ENCODE peak calls at places on chromosomes 16 and 17, in eight cellular contexts. One of them, this sample, is unnamed.

GRCh38 chr17:29162909-29163341 is 17.3 kb downstream of the MYO18A start:
- DNase-seq in bronchial epithelial cell: no peak
- DNase-seq in naive thymus-derived CD8-positive, alpha-beta T cell: no peak
- DNase-seq in T-helper 1 cell: no peak
- DNase-seq in NCI-H524 treated with DMSO at 0.1 percent for 48 hours: peak; percentile 98
- DNase-seq in fibroblast of villous mesenchyme: peak; percentile 26
- DNase-seq in SK-MEL-5: no peak
- DNase-seq in stimulated activated CD4-positive, alpha-beta T cell treated with anti-CD3 and anti-CD28 coated beads, Interleukin-1b, Interleukin-23, amount 100 ng/mL, for 1 hour: no peak
- DNase-seq in this sample: no peak

GRCh38 chr17:63545302-63545928 is 4.9 kb upstream of the DCAF7 start:
- DNase-seq in T-helper 1 cell: no peak
- DNase-seq in SK-MEL-5: no peak
- DNase-seq in fibroblast of villous mesenchyme: no peak
- DNase-seq in bronchial epithelial cell: no peak
- DNase-seq in naive thymus-derived CD8-positive, alpha-beta T cell: no peak
- DNase-seq in stimulated activated CD4-positive, alpha-beta T cell treated with anti-CD3 and anti-CD28 coated beads, Interleukin-1b, Interleukin-23, amount 100 ng/mL, for 1 hour: no peak
- DNase-seq in NCI-H524 treated with DMSO at 0.1 percent for 48 hours: no peak
- DNase-seq in this sample: no peak

GRCh38 chr17:73690581-73691135 is 46.4 kb upstream of the SDK2 start:
- DNase-seq in NCI-H524 treated with DMSO at 0.1 percent for 48 hours: no peak
- DNase-seq in bronchial epithelial cell: no peak
- DNase-seq in T-helper 1 cell: no peak
- DNase-seq in stimulated activated CD4-positive, alpha-beta T cell treated with anti-CD3 and anti-CD28 coated beads, Interleukin-1b, Interleukin-23, amount 100 ng/mL, for 1 hour: no peak
- DNase-seq in fibroblast of villous mesenchyme: no peak
- DNase-seq in naive thymus-derived CD8-positive, alpha-beta T cell: no peak
- DNase-seq in SK-MEL-5: peak; percentile 58
- DNase-seq in this sample: no peak

GRCh38 chr17:52524238-52524637 is 365.7 kb upstream of the CA10 start:
- DNase-seq in naive thymus-derived CD8-positive, alpha-beta T cell: no peak
- DNase-seq in bronchial epithelial cell: no peak
- DNase-seq in NCI-H524 treated with DMSO at 0.1 percent for 48 hours: no peak
- DNase-seq in stimulated activated CD4-positive, alpha-beta T cell treated with anti-CD3 and anti-CD28 coated beads, Interleukin-1b, Interleukin-23, amount 100 ng/mL, for 1 hour: no peak
- DNase-seq in fibroblast of villous mesenchyme: no peak
- DNase-seq in SK-MEL-5: no peak
- DNase-seq in T-helper 1 cell: no peak
- DNase-seq in this sample: no peak

GRCh38 chr16:5328546-5328945 is 231.0 kb upstream of the EEF2KMT start:
- DNase-seq in T-helper 1 cell: no peak
- DNase-seq in fibroblast of villous mesenchyme: no peak
- DNase-seq in naive thymus-derived CD8-positive, alpha-beta T cell: no peak
- DNase-seq in bronchial epithelial cell: no peak
- DNase-seq in NCI-H524 treated with DMSO at 0.1 percent for 48 hours: no peak
- DNase-seq in SK-MEL-5: peak; percentile 5
- DNase-seq in stimulated activated CD4-positive, alpha-beta T cell treated with anti-CD3 and anti-CD28 coated beads, Interleukin-1b, Interleukin-23, amount 100 ng/mL, for 1 hour: no peak
- DNase-seq in this sample: no peak

GRCh38 chr16:84647830-84648594 is at the start of gene KLHL36:
- DNase-seq in stimulated activated CD4-positive, alpha-beta T cell treated with anti-CD3 and anti-CD28 coated beads, Interleukin-1b, Interleukin-23, amount 100 ng/mL, for 1 hour: peak; percentile 35
- DNase-seq in fibroblast of villous mesenchyme: no peak
- DNase-seq in SK-MEL-5: peak; percentile 21
- DNase-seq in bronchial epithelial cell: no peak
- DNase-seq in NCI-H524 treated with DMSO at 0.1 percent for 48 hours: no peak
- DNase-seq in T-helper 1 cell: peak; percentile 58
- DNase-seq in naive thymus-derived CD8-positive, alpha-beta T cell: peak; percentile 80
- DNase-seq in this sample: no peak

GRCh38 chr16:80997139-80997798 is 9.4 kb downstream of the CMC2 start:
- DNase-seq in stimulated activated CD4-positive, alpha-beta T cell treated with anti-CD3 and anti-CD28 coated beads, Interleukin-1b, Interleukin-23, amount 100 ng/mL, for 1 hour: no peak
- DNase-seq in NCI-H524 treated with DMSO at 0.1 percent for 48 hours: no peak
- DNase-seq in bronchial epithelial cell: peak; percentile 3
- DNase-seq in fibroblast of villous mesenchyme: peak; percentile 56
- DNase-seq in T-helper 1 cell: no peak
- DNase-seq in SK-MEL-5: no peak
- DNase-seq in naive thymus-derived CD8-positive, alpha-beta T cell: no peak
- DNase-seq in this sample: no peak

GRCh38 chr16:67538666-67539101 is 10.1 kb downstream of the RIPOR1 start:
- DNase-seq in stimulated activated CD4-positive, alpha-beta T cell treated with anti-CD3 and anti-CD28 coated beads, Interleukin-1b, Interleukin-23, amount 100 ng/mL, for 1 hour: no peak
- DNase-seq in NCI-H524 treated with DMSO at 0.1 percent for 48 hours: no peak
- DNase-seq in bronchial epithelial cell: no peak
- DNase-seq in SK-MEL-5: no peak
- DNase-seq in fibroblast of villous mesenchyme: peak; percentile 73
- DNase-seq in T-helper 1 cell: no peak
- DNase-seq in naive thymus-derived CD8-positive, alpha-beta T cell: no peak
- DNase-seq in this sample: peak; percentile 31

GRCh38 chr17:38357488-38358123 is 6.0 kb downstream of the SOCS7 start:
- DNase-seq in SK-MEL-5: no peak
- DNase-seq in naive thymus-derived CD8-positive, alpha-beta T cell: no peak
- DNase-seq in NCI-H524 treated with DMSO at 0.1 percent for 48 hours: no peak
- DNase-seq in T-helper 1 cell: no peak
- DNase-seq in bronchial epithelial cell: no peak
- DNase-seq in fibroblast of villous mesenchyme: peak; percentile 34
- DNase-seq in stimulated activated CD4-positive, alpha-beta T cell treated with anti-CD3 and anti-CD28 coated beads, Interleukin-1b, Interleukin-23, amount 100 ng/mL, for 1 hour: no peak
- DNase-seq in this sample: no peak

GRCh38 chr16:15857779-15858560 is 1.1 kb upstream of the MYH11 start:
- DNase-seq in NCI-H524 treated with DMSO at 0.1 percent for 48 hours: no peak
- DNase-seq in naive thymus-derived CD8-positive, alpha-beta T cell: no peak
- DNase-seq in SK-MEL-5: no peak
- DNase-seq in T-helper 1 cell: no peak
- DNase-seq in bronchial epithelial cell: no peak
- DNase-seq in fibroblast of villous mesenchyme: peak; percentile 42
- DNase-seq in stimulated activated CD4-positive, alpha-beta T cell treated with anti-CD3 and anti-CD28 coated beads, Interleukin-1b, Interleukin-23, amount 100 ng/mL, for 1 hour: no peak
- DNase-seq in this sample: no peak

GRCh38 chr17:80036715-80037477 is 454 bp downstream of the CCDC40 start:
- DNase-seq in fibroblast of villous mesenchyme: peak; percentile 36
- DNase-seq in NCI-H524 treated with DMSO at 0.1 percent for 48 hours: peak; percentile 48
- DNase-seq in T-helper 1 cell: peak; percentile 13
- DNase-seq in naive thymus-derived CD8-positive, alpha-beta T cell: peak; percentile 44
- DNase-seq in stimulated activated CD4-positive, alpha-beta T cell treated with anti-CD3 and anti-CD28 coated beads, Interleukin-1b, Interleukin-23, amount 100 ng/mL, for 1 hour: no peak
- DNase-seq in bronchial epithelial cell: no peak
- DNase-seq in SK-MEL-5: peak; percentile 74
- DNase-seq in this sample: peak; percentile 56

GRCh38 chr16:90044111-90044551 is 24.9 kb upstream of the DBNDD1 start:
- DNase-seq in naive thymus-derived CD8-positive, alpha-beta T cell: no peak
- DNase-seq in NCI-H524 treated with DMSO at 0.1 percent for 48 hours: no peak
- DNase-seq in T-helper 1 cell: no peak
- DNase-seq in SK-MEL-5: no peak
- DNase-seq in bronchial epithelial cell: peak; percentile 92
- DNase-seq in fibroblast of villous mesenchyme: no peak
- DNase-seq in stimulated activated CD4-positive, alpha-beta T cell treated with anti-CD3 and anti-CD28 coated beads, Interleukin-1b, Interleukin-23, amount 100 ng/mL, for 1 hour: no peak
- DNase-seq in this sample: no peak

GRCh38 chr17:38590988-38591758 is 14.6 kb downstream of the SRCIN1 start:
- DNase-seq in bronchial epithelial cell: peak; percentile 31
- DNase-seq in NCI-H524 treated with DMSO at 0.1 percent for 48 hours: peak; percentile 82
- DNase-seq in stimulated activated CD4-positive, alpha-beta T cell treated with anti-CD3 and anti-CD28 coated beads, Interleukin-1b, Interleukin-23, amount 100 ng/mL, for 1 hour: no peak
- DNase-seq in naive thymus-derived CD8-positive, alpha-beta T cell: no peak
- DNase-seq in SK-MEL-5: no peak
- DNase-seq in T-helper 1 cell: no peak
- DNase-seq in fibroblast of villous mesenchyme: no peak
- DNase-seq in this sample: no peak

GRCh38 chr17:15884731-15885130 is 60.2 kb upstream of the ADORA2B start:
- DNase-seq in naive thymus-derived CD8-positive, alpha-beta T cell: no peak
- DNase-seq in SK-MEL-5: no peak
- DNase-seq in fibroblast of villous mesenchyme: peak; percentile 76
- DNase-seq in T-helper 1 cell: no peak
- DNase-seq in bronchial epithelial cell: no peak
- DNase-seq in stimulated activated CD4-positive, alpha-beta T cell treated with anti-CD3 and anti-CD28 coated beads, Interleukin-1b, Interleukin-23, amount 100 ng/mL, for 1 hour: no peak
- DNase-seq in NCI-H524 treated with DMSO at 0.1 percent for 48 hours: no peak
- DNase-seq in this sample: no peak

GRCh38 chr17:72467841-72468653 is 347.2 kb downstream of the SOX9 start:
- DNase-seq in T-helper 1 cell: no peak
- DNase-seq in stimulated activated CD4-positive, alpha-beta T cell treated with anti-CD3 and anti-CD28 coated beads, Interleukin-1b, Interleukin-23, amount 100 ng/mL, for 1 hour: no peak
- DNase-seq in fibroblast of villous mesenchyme: peak; percentile 72
- DNase-seq in NCI-H524 treated with DMSO at 0.1 percent for 48 hours: no peak
- DNase-seq in bronchial epithelial cell: peak; percentile 96
- DNase-seq in SK-MEL-5: no peak
- DNase-seq in naive thymus-derived CD8-positive, alpha-beta T cell: no peak
- DNase-seq in this sample: no peak

GRCh38 chr16:2512920-2513404 is 790 bp upstream of the ATP6V0C start:
- DNase-seq in fibroblast of villous mesenchyme: no peak
- DNase-seq in NCI-H524 treated with DMSO at 0.1 percent for 48 hours: no peak
- DNase-seq in stimulated activated CD4-positive, alpha-beta T cell treated with anti-CD3 and anti-CD28 coated beads, Interleukin-1b, Interleukin-23, amount 100 ng/mL, for 1 hour: no peak
- DNase-seq in naive thymus-derived CD8-positive, alpha-beta T cell: peak; percentile 53
- DNase-seq in bronchial epithelial cell: no peak
- DNase-seq in SK-MEL-5: no peak
- DNase-seq in T-helper 1 cell: no peak
- DNase-seq in this sample: no peak

GRCh38 chr17:56447166-56447565 is 146.3 kb upstream of the NOG start:
- DNase-seq in fibroblast of villous mesenchyme: no peak
- DNase-seq in bronchial epithelial cell: no peak
- DNase-seq in T-helper 1 cell: no peak
- DNase-seq in NCI-H524 treated with DMSO at 0.1 percent for 48 hours: no peak
- DNase-seq in SK-MEL-5: no peak
- DNase-seq in naive thymus-derived CD8-positive, alpha-beta T cell: no peak
- DNase-seq in stimulated activated CD4-positive, alpha-beta T cell treated with anti-CD3 and anti-CD28 coated beads, Interleukin-1b, Interleukin-23, amount 100 ng/mL, for 1 hour: no peak
- DNase-seq in this sample: no peak